ENCODE peak calls at places on chromosomes 1 and 21, in seven cellular contexts. I is AG10803, O is fibroblast of pulmonary artery, M is AG04449, X is fibroblast of lung, S is SK-N-SH, Q is A549. A is an unnamed sample.

GRCh38 chr1:210617306-210617705 is 288.6 kb downstream of the HHAT start:
- DNase-seq in Q (no peak), X (no peak), M (no peak), O (no peak), S (no peak), I (no peak), A (no peak)

GRCh38 chr1:206581571-206581981 is 30.7 kb downstream of the EIF2D start:
- DNase-seq in I (no peak), O (no peak), X (no peak), Q (no peak), S (no peak), M (no peak), A (peak)

GRCh38 chr1:222457084-222457483 is 90.8 kb downstream of the HHIPL2 start:
- DNase-seq in S (no peak), I (no peak), Q (no peak), M (no peak), X (no peak), O (no peak), A (no peak)

GRCh38 chr1:89724369-89725015 is 91.6 kb downstream of the LRRC8C start:
- DNase-seq in Q (no peak), M (no peak), X (no peak), O (peak), S (no peak), I (no peak), A (peak)

GRCh38 chr1:159554681-159555080 is 18.9 kb upstream of the OR10J5 start:
- DNase-seq in S (no peak), M (no peak), X (no peak), I (peak), O (peak), Q (no peak), A (no peak)

GRCh38 chr1:27154991-27155781 is at the start of gene SLC9A1:
- DNase-seq in M (peak), I (peak), Q (peak), X (peak), S (peak), O (peak), A (peak)

GRCh38 chr1:92691937-92692336 is 93.0 kb downstream of the EVI5 start:
- DNase-seq in M (no peak), S (no peak), Q (no peak), X (no peak), I (no peak), O (no peak), A (peak)

GRCh38 chr1:245142171-245142798 is 12.5 kb upstream of the KIF26B start:
- DNase-seq in X (no peak), I (no peak), M (no peak), S (no peak), O (no peak), Q (no peak), A (no peak)

GRCh38 chr1:228304225-228304624 is 96.4 kb downstream of the OBSCN start:
- DNase-seq in M (no peak), O (no peak), I (no peak), Q (no peak), X (no peak), S (no peak), A (no peak)

GRCh38 chr21:16358021-16358420 is 628.2 kb downstream of the USP25 start:
- DNase-seq in Q (no peak), X (peak), S (no peak), O (no peak), I (no peak), M (no peak), A (no peak)

GRCh38 chr1:245007686-245008085 is 143.3 kb upstream of the HNRNPU start:
- DNase-seq in X (no peak), I (no peak), M (no peak), Q (no peak), O (peak), S (no peak), A (no peak)

GRCh38 chr1:228398741-228399461 is 7.7 kb downstream of the TRIM11 start:
- DNase-seq in Q (no peak), S (no peak), O (no peak), I (no peak), M (no peak), X (no peak), A (no peak)

DNA sequence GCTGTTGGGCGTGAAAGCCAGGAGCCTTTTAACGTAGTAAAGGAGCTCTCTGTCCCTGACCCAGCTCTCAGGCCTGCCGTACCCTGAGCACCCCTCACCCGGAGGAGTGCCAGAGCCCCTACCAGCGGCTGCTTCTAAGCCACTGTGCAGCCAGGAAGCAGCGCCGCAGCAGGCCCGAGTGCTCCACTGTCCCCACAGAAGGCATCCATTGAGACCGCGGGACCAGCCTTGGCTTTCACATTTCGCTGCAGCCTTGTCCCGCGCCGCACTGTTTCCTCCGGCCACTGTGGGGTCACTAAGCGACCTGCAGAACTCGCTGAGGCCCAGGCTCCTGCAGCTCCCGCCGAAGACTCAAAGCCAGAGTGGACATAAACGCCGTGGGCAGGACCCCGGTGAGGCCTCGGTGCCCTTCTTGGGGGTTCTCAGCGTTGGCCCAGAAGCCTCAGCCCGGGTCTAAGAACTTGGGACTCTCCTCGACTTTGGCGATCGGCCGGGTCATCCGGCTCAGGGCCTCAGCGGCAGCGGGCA is 3.0 kb downstream of the ALX3 start:
- DNase-seq in I (no peak), S (no peak), O (no peak), Q (no peak), X (no peak), M (no peak), A (no peak)
- H3K4me3 ChIP-seq in I (no peak), S (no peak), O (no peak), Q (no peak), X (no peak), M (no peak), A (no peak)

GRCh38 chr1:21939650-21940374 is 2.7 kb upstream of the HSPG2 start:
- DNase-seq in S (peak), X (peak), O (peak), Q (peak), M (peak), I (peak), A (peak)
- TF ChIP-seq CTCF in S (peak), X (peak), O (peak), Q (peak), M (peak), I (peak), A (no peak)

GRCh38 chr1:216785760-216786159 is 62.5 kb upstream of the ESRRG start:
- DNase-seq in I (no peak), S (no peak), M (no peak), X (peak), O (no peak), Q (no peak), A (no peak)
- H3K4me3 ChIP-seq in I (no peak), S (no peak), M (no peak), X (no peak), O (no peak), Q (no peak), A (no peak)

GRCh38 chr1:201622353-201622752 is 83.4 kb downstream of the NAV1 start:
- DNase-seq in O (no peak), M (no peak), Q (no peak), S (no peak), I (no peak), X (no peak), A (no peak)

GRCh38 chr1:201626629-201627275 is 87.8 kb downstream of the NAV1 start:
- DNase-seq in M (no peak), Q (no peak), I (peak), S (no peak), O (no peak), X (no peak), A (no peak)

GRCh38 chr1:201622824-201623223 is 83.9 kb downstream of the NAV1 start:
- DNase-seq in Q (no peak), O (no peak), S (no peak), X (no peak), M (no peak), I (no peak), A (no peak)

GRCh38 chr1:201625711-201626300 is 86.9 kb downstream of the NAV1 start:
- DNase-seq in S (no peak), Q (no peak), I (no peak), M (no peak), X (no peak), O (no peak), A (no peak)

GRCh38 chr1:201624741-201625646 is 86.1 kb downstream of the NAV1 start:
- DNase-seq in X (peak), O (peak), I (peak), Q (peak), S (no peak), M (peak), A (no peak)
- TF ChIP-seq CTCF in X (peak), O (peak), I (peak), Q (no peak), S (peak), M (peak), A (no peak)

GRCh38 chr1:148379170-148379500 is 104.0 kb downstream of the PPIAL4G start:
- DNase-seq in M (no peak), I (no peak), O (no peak), S (no peak), X (no peak), Q (no peak), A (no peak)
- H3K4me3 ChIP-seq in M (no peak), I (no peak), O (no peak), S (no peak), X (no peak), Q (no peak), A (no peak)